ENCODE peak calls at places on chromosomes 13 and 19, in four cellular contexts. S is heart left ventricle, L is small intestine, I is prostate gland. T is an unnamed sample.
A peak's percentile ranks its signal among the peaks of the same experiment; 100 is the strongest.

GRCh38 chr13:36680918-36681317 is 7.1 kb downstream of the SERTM1 start:
- DNase-seq in S (no peak), L (no peak), I (no peak), T (no peak)

GRCh38 chr19:45091031-45091918 is 1.7 kb upstream of the PPP1R37 start:
- DNase-seq in S (peak; percentile 99), L (peak; percentile 99), I (peak; percentile 99), T (peak; percentile 97)

GRCh38 chr13:78309497-78310180 is 293.7 kb downstream of the POU4F1 start:
- DNase-seq in S (no peak), L (peak; percentile 7), I (no peak), T (no peak)

GRCh38 chr19:39913682-39914333 is 20.6 kb downstream of the FCGBP start:
- DNase-seq in S (no peak), L (peak; percentile 85), I (no peak), T (no peak)

GRCh38 chr19:49677232-49677881 is at the start of gene PRMT1:
- DNase-seq in S (no peak), L (peak; percentile 19), I (no peak), T (no peak)

GRCh38 chr13:42864952-42865634 is 83.7 kb downstream of the FAM216B start:
- DNase-seq in S (no peak), L (no peak), I (no peak), T (no peak)

GRCh38 chr13:44364019-44364418 is 9.6 kb upstream of the SERP2 start:
- DNase-seq in S (peak; percentile 60), L (no peak), I (no peak), T (no peak)

GRCh38 chr13:48862572-48862971 is 113.1 kb upstream of the FNDC3A start:
- DNase-seq in S (no peak), L (no peak), I (no peak), T (no peak)

GRCh38 chr13:106595623-106596022 is 27.7 kb upstream of the ARGLU1 start:
- DNase-seq in S (peak; percentile 67), L (no peak), I (no peak), T (no peak)

GRCh38 chr13:99484405-99484981 is 16.8 kb upstream of the TM9SF2 start:
- DNase-seq in S (no peak), L (peak; percentile 31), I (no peak), T (no peak)

GRCh38 chr19:58548859-58549663 is 5.2 kb downstream of the TRIM28 start:
- DNase-seq in S (no peak), L (no peak), I (no peak), T (no peak)

GRCh38 chr19:9881720-9882119 is 46.6 kb downstream of the PIN1 start:
- DNase-seq in S (no peak), L (peak; percentile 16), I (no peak), T (no peak)

GRCh38 chr13:64591981-64592380 is 2638.2 kb downstream of the PCDH9 start:
- DNase-seq in S (no peak), L (no peak), I (no peak), T (no peak)

GRCh38 chr19:48489608-48490216 is 20.5 kb downstream of the CYTH2 start:
- DNase-seq in S (peak; percentile 77), L (peak; percentile 79), I (peak; percentile 61), T (no peak)

GRCh38 chr13:100323937-100324336 is 235.0 kb downstream of the PCCA start:
- DNase-seq in S (no peak), L (no peak), I (no peak), T (no peak)

GRCh38 chr19:6273701-6274601 is 5.8 kb downstream of the MLLT1 start:
- DNase-seq in S (peak; percentile 91), L (no peak), I (peak; percentile 92), T (peak; percentile 94)
- H3K27ac ChIP-seq in S (peak overlapping the region; percentile 81), L (no peak overlapping the region), I (peak overlapping the region; percentile 87), T (peak overlapping the region; percentile 79)

GRCh38 chr19:1253514-1254080 is 5.2 kb downstream of the MIDN start:
- DNase-seq in S (no peak), L (peak; percentile 58), I (peak; percentile 76), T (no peak)

GRCh38 chr19:1254081-1254527 is 5.7 kb downstream of the MIDN start:
- DNase-seq in S (peak; percentile 64), L (no peak), I (peak; percentile 19), T (no peak)

GRCh38 chr19:1255186-1256161 is 7.1 kb downstream of the MIDN start:
- DNase-seq in S (peak; percentile 38), L (no peak), I (no peak), T (no peak)

GRCh38 chr19:1252818-1253513 is 4.6 kb downstream of the MIDN start:
- DNase-seq in S (peak; percentile 94), L (peak; percentile 89), I (peak; percentile 91), T (peak; percentile 95)

GRCh38 chr19:1254530-1255185 is 6.3 kb downstream of the MIDN start:
- DNase-seq in S (peak; percentile 38), L (no peak), I (no peak), T (no peak)
- H3K4me1 ChIP-seq in S (peaks cover 68% of the 10 kb centered on the region), L (peaks cover 6% of the 10 kb centered on the region), I (peaks cover 48% of the 10 kb centered on the region), T (peaks cover 72% of the 10 kb centered on the region)

DNA sequence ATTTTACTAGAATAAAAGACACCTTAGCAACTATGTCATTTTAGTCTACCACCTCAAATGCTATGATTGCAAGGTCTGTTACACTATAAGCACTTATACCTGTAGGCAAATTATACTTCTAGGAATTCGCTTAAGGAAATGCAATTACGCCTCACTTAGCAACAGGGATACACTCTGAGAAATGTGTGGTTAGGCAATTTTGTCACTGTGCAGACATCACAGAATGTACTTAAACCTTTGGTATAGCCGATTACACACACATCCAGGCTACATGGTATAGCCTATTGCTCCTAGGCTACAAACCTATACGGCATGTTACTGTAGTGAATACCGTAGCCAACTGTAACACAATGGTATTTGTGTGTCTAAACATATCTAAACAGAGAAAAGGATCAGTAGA is 30.0 kb upstream of the ZNF573 start:
- DNase-seq in S (no peak), L (no peak), I (no peak), T (no peak)
- H3K9me3 ChIP-seq in S (peaks cover 63% of the 10 kb centered on the region), L (no peaks in the 10 kb centered on the region), I (no peaks in the 10 kb centered on the region), T (peaks cover 70% of the 10 kb centered on the region)

DNA sequence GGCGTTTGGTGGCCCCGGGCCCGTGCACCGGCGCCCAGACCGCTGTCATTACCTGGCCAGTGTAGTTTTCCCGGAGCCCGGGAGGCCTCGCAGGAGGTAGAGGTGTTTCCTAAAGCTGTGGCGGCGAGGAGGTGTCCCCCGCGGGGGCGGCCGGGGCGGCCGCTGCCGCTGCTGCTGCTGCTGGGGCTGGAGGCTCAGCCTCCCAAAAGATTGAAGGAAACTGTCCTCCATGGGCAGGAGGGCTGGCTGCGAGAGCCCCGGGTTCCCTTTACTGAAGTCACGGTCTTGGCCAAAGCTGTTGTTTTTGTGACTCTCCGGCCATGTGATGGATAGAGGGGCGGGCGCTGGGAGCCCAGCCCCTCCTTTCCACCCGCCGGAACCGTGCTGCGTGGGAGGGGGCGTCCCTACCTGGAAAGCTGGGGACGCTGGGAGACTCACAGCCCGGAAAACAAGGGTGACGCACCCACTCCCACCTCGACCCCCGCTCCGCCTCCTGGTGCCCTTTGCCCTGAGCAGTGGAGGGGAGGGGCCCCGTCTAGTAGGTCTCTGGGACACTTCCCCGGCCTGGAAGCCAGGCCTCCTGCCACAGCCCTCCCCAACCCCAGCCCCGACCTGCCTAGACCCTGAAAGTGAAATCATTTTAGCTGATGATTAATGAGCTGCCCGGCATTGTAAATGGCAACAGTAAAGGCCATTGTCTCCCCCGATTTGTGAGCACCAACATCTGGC is at the start of gene N4BP2L1:
- DNase-seq in S (peak; percentile 75), L (peak; percentile 82), I (peak; percentile 80), T (peak; percentile 82)
- H3K27ac ChIP-seq in S (peak within 1 kb of the TSS; percentile 91), L (peak within 1 kb of the TSS; percentile 96), I (peak within 1 kb of the TSS; percentile 92), T (peak within 1 kb of the TSS; percentile 94)

GRCh38 chr19:19461306-19461670 is 54.1 kb downstream of the TSSK6 start:
- DNase-seq in S (no peak), L (no peak), I (no peak), T (no peak)
- H3K4me1 ChIP-seq in S (peaks cover 50% of the 10 kb centered on the region), L (peaks cover 2% of the 10 kb centered on the region), I (peaks cover 10% of the 10 kb centered on the region), T (peaks cover 71% of the 10 kb centered on the region)

GRCh38 chr19:56403261-56403660 is 871 bp upstream of the ZNF583 start:
- DNase-seq in S (no peak), L (no peak), I (no peak), T (no peak)
- H3K9me3 ChIP-seq in S (peaks cover 72% of the 10 kb centered on the region), L (peaks cover 6% of the 10 kb centered on the region), I (no peaks in the 10 kb centered on the region), T (peaks cover 3% of the 10 kb centered on the region)

GRCh38 chr19:47063874-47064273 is 15.4 kb upstream of the TMEM160 start:
- DNase-seq in S (no peak), L (no peak), I (no peak), T (no peak)

GRCh38 chr19:47066376-47067214 is 18.2 kb upstream of the TMEM160 start:
- DNase-seq in S (no peak), L (no peak), I (no peak), T (no peak)

GRCh38 chr19:47068246-47068645 is 19.8 kb upstream of the TMEM160 start:
- DNase-seq in S (no peak), L (no peak), I (no peak), T (no peak)

GRCh38 chr19:47067215-47067847 is 18.9 kb upstream of the TMEM160 start:
- DNase-seq in S (no peak), L (no peak), I (no peak), T (no peak)

GRCh38 chr19:47065242-47065641 is 16.8 kb upstream of the TMEM160 start:
- DNase-seq in S (no peak), L (no peak), I (no peak), T (no peak)
- H3K27ac ChIP-seq in S (no peak overlapping the region), L (no peak overlapping the region), I (no peak overlapping the region), T (no peak overlapping the region)

GRCh38 chr19:13019330-13019729 is 24.1 kb downstream of the NFIX start:
- DNase-seq in S (no peak), L (no peak), I (no peak), T (no peak)
- H3K4me1 ChIP-seq in S (peaks cover 31% of the 10 kb centered on the region), L (no peaks in the 10 kb centered on the region), I (peaks cover 38% of the 10 kb centered on the region), T (peaks cover 7% of the 10 kb centered on the region)

DNA sequence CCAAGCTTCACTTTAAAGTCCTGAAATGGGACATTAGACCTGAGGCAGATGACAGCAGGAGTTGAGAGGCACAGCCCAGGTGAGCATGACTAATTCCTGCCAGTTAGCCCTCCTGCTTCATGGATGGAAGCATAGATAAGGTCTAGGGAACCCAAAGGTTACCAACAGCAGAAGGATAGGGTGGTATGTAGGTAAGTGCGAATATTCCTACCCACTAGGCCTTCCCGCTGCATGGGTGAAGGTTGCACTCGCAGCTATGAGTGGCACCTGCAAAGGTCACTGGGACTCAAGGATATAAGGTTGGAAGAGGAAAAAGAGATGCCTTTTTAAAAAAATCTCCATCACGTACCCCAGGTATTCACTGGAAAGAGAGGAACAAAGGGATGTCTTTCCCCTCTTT is 12.2 kb upstream of the MLLT1 start:
- DNase-seq in S (no peak), L (no peak), I (no peak), T (no peak)
- H3K9me3 ChIP-seq in S (peaks cover 61% of the 10 kb centered on the region), L (peaks cover 16% of the 10 kb centered on the region), I (no peaks in the 10 kb centered on the region), T (no peaks in the 10 kb centered on the region)

GRCh38 chr19:6530385-6531162 is at the start of gene TNFSF9:
- DNase-seq in S (peak; percentile 87), L (peak; percentile 75), I (peak; percentile 79), T (peak; percentile 90)

GRCh38 chr19:6531163-6531955 is 533 bp downstream of the TNFSF9 start:
- DNase-seq in S (no peak), L (no peak), I (no peak), T (no peak)

GRCh38 chr19:6533000-6533328 is 2.1 kb downstream of the TNFSF9 start:
- DNase-seq in S (no peak), L (no peak), I (no peak), T (no peak)

GRCh38 chr19:6532244-6532999 is 1.6 kb downstream of the TNFSF9 start:
- DNase-seq in S (no peak), L (no peak), I (no peak), T (no peak)

GRCh38 chr19:6531956-6532243 is 1.1 kb downstream of the TNFSF9 start:
- DNase-seq in S (no peak), L (no peak), I (no peak), T (no peak)
- H3K27ac ChIP-seq in S (no peak overlapping the region), L (no peak overlapping the region), I (no peak overlapping the region), T (no peak overlapping the region)